ENCODE peak calls at places on chromosomes 13 and 19, in eight cellular contexts. G, C, J, V, P, L, D and Y are unnamed samples.

GRCh38 chr19:10112895-10113591 is 1.6 kb downstream of the P2RY11 start:
- DNase-seq in G (peak), C (no peak), J (peak), V (no peak), P (no peak), L (no peak), D (no peak), Y (no peak)

GRCh38 chr13:99357149-99357596 is 50.0 kb upstream of the GPR183 start:
- DNase-seq in G (no peak), C (no peak), J (peak), V (peak), P (no peak), L (no peak), D (no peak), Y (no peak)

GRCh38 chr13:79522583-79522982 is 41.6 kb downstream of the NDFIP2 start:
- DNase-seq in G (no peak), C (no peak), J (no peak), V (peak), P (no peak), L (no peak), D (no peak), Y (no peak)

GRCh38 chr19:39796000-39796498 is 17.4 kb downstream of the LEUTX start:
- DNase-seq in G (no peak), C (no peak), J (no peak), V (no peak), P (no peak), L (no peak), D (peak), Y (no peak)

GRCh38 chr19:53102186-53102585 is 1.0 kb downstream of the ZNF160 start:
- DNase-seq in G (no peak), C (peak), J (no peak), V (no peak), P (no peak), L (no peak), D (no peak), Y (no peak)

GRCh38 chr19:51469629-51470028 is 8.7 kb upstream of the CEACAM18 start:
- DNase-seq in G (no peak), C (no peak), J (no peak), V (no peak), P (no peak), L (no peak), D (no peak), Y (no peak)

GRCh38 chr19:23304238-23304637 is 54.0 kb upstream of the ZNF724 start:
- DNase-seq in G (no peak), C (no peak), J (no peak), V (no peak), P (no peak), L (no peak), D (no peak), Y (no peak)

GRCh38 chr13:42524487-42525034 is 49.4 kb upstream of the TNFSF11 start:
- DNase-seq in G (no peak), C (no peak), J (no peak), V (no peak), P (no peak), L (no peak), D (no peak), Y (no peak)

GRCh38 chr13:76879211-76879875 is 6.9 kb downstream of the KCTD12 start:
- DNase-seq in G (no peak), C (peak), J (peak), V (peak), P (no peak), L (peak), D (no peak), Y (no peak)

GRCh38 chr19:16661480-16662034 is 618 bp downstream of the TMEM38A start:
- DNase-seq in G (no peak), C (no peak), J (peak), V (no peak), P (peak), L (peak), D (no peak), Y (no peak)

GRCh38 chr19:45070861-45071544 is 5.3 kb downstream of the ZNF296 start:
- DNase-seq in G (no peak), C (no peak), J (no peak), V (no peak), P (no peak), L (no peak), D (no peak), Y (no peak)